ENCODE peak calls at places on chromosome 1, in five cellular contexts. T, K, I, N and U are unnamed samples.

GRCh38 chr1:53590104-53590503 is 130.9 kb downstream of the DMRTB1 start:
- DNase-seq in T (no peak), K (no peak), I (no peak), N (no peak), U (no peak)

GRCh38 chr1:234968470-234968869 is 160.2 kb downstream of the TOMM20 start:
- DNase-seq in T (no peak), K (no peak), I (no peak), N (no peak), U (no peak)

GRCh38 chr1:160625725-160626498 is 20.9 kb downstream of the SLAMF1 start:
- DNase-seq in T (no peak), K (no peak), I (no peak), N (peak), U (peak)

GRCh38 chr1:76330993-76331603 is 256.6 kb downstream of the ST6GALNAC3 start:
- DNase-seq in T (peak), K (peak), I (no peak), N (peak), U (peak)

GRCh38 chr1:54610601-54611580 is 12.4 kb downstream of the FAM151A start:
- DNase-seq in T (no peak), K (no peak), I (no peak), N (no peak), U (no peak)

GRCh38 chr1:110605901-110606783 is at the start of gene KCNA2:
- DNase-seq in T (peak), K (peak), I (no peak), N (no peak), U (peak)

GRCh38 chr1:95475686-95476457 is 241.9 kb downstream of the RWDD3 start:
- DNase-seq in T (no peak), K (no peak), I (no peak), N (no peak), U (no peak)

GRCh38 chr1:55323760-55324159 is 108.6 kb upstream of the USP24 start:
- DNase-seq in T (no peak), K (no peak), I (no peak), N (no peak), U (no peak)

GRCh38 chr1:8395433-8395866 is 77.5 kb downstream of the SLC45A1 start:
- DNase-seq in T (no peak), K (no peak), I (no peak), N (no peak), U (peak)

GRCh38 chr1:201982923-201983805 is 716 bp downstream of the RNPEP start:
- DNase-seq in T (peak), K (peak), I (peak), N (peak), U (peak)

GRCh38 chr1:71828431-71829012 is 453.8 kb downstream of the NEGR1 start:
- DNase-seq in T (peak), K (no peak), I (no peak), N (no peak), U (no peak)

GRCh38 chr1:203990118-203990517 is 82.8 kb upstream of the SOX13 start:
- DNase-seq in T (no peak), K (no peak), I (no peak), N (no peak), U (no peak)

GRCh38 chr1:234908571-234908970 is 220.1 kb downstream of the TOMM20 start:
- DNase-seq in T (no peak), K (no peak), I (no peak), N (no peak), U (no peak)

GRCh38 chr1:86430376-86430775 is 6.4 kb downstream of the CLCA2 start:
- DNase-seq in T (no peak), K (no peak), I (no peak), N (no peak), U (no peak)

GRCh38 chr1:105793541-105794146 is 1262.8 kb upstream of the PRMT6 start:
- DNase-seq in T (peak), K (peak), I (no peak), N (no peak), U (no peak)

GRCh38 chr1:113874017-113874879 is 2.7 kb upstream of the PTPN22 start:
- DNase-seq in T (no peak), K (no peak), I (no peak), N (peak), U (peak)

GRCh38 chr1:209435654-209436566 is 147.6 kb upstream of the CAMK1G start:
- DNase-seq in T (peak), K (peak), I (no peak), N (peak), U (peak)